ENCODE peak calls at places on chromosomes 1 and 21, in five cellular contexts. W is CD4-positive, CD25-positive, alpha-beta regulatory T cell; V is hippocampal formation; X is retina; P is effector CD4-positive, alpha-beta T cell. E is an unnamed sample.
A peak's percentile ranks its signal among the peaks of the same experiment; 100 is the strongest.

GRCh38 chr1:69994261-69994660 is 211.1 kb downstream of the LRRC40 start:
- DNase-seq in W (no peak), V (no peak), X (no peak), P (no peak), E (no peak)

GRCh38 chr1:225881081-225882007 is 836 bp downstream of the TMEM63A start:
- DNase-seq in W (peak; percentile 54), V (no peak), X (no peak), P (peak; percentile 32), E (peak; percentile 35)

GRCh38 chr1:160829766-160830165 is 32.9 kb downstream of the CD244 start:
- DNase-seq in W (no peak), V (no peak), X (no peak), P (no peak), E (no peak)

GRCh38 chr21:33578959-33579542 is 9.4 kb downstream of the DONSON start:
- DNase-seq in W (no peak), V (no peak), X (no peak), P (no peak), E (peak; percentile 4)

GRCh38 chr1:3597599-3597964 is 13.7 kb downstream of the MEGF6 start:
- DNase-seq in W (no peak), V (no peak), X (no peak), P (no peak), E (no peak)

GRCh38 chr1:1614204-1614953 is 921 bp upstream of the MIB2 start:
- DNase-seq in W (peak; percentile 56), V (no peak), X (peak; percentile 26), P (peak; percentile 52), E (peak; percentile 36)

GRCh38 chr1:37246631-37247030 is 212.3 kb upstream of the GRIK3 start:
- DNase-seq in W (no peak), V (no peak), X (no peak), P (no peak), E (no peak)

GRCh38 chr1:222196736-222197135 is 351.2 kb downstream of the HHIPL2 start:
- DNase-seq in W (no peak), V (no peak), X (no peak), P (no peak), E (no peak)

GRCh38 chr21:46097826-46098286 is at the start of gene COL6A2:
- DNase-seq in W (peak; percentile 28), V (no peak), X (peak; percentile 42), P (no peak), E (peak; percentile 24)

GRCh38 chr1:33298623-33299277 is 22.1 kb downstream of the A3GALT2 start:
- DNase-seq in W (peak; percentile 31), V (no peak), X (peak; percentile 72), P (peak; percentile 29), E (peak; percentile 18)

GRCh38 chr1:213997772-213998107 is 10.0 kb downstream of the PROX1 start:
- DNase-seq in W (no peak), V (no peak), X (no peak), P (no peak), E (no peak)

GRCh38 chr1:208121965-208122364 is 122.2 kb downstream of the PLXNA2 start:
- DNase-seq in W (no peak), V (no peak), X (no peak), P (no peak), E (no peak)

GRCh38 chr1:221016757-221017156 is 137.5 kb downstream of the HLX start:
- DNase-seq in W (no peak), V (no peak), X (no peak), P (no peak), E (no peak)

GRCh38 chr1:201904579-201904978 is 15.9 kb downstream of the SHISA4 start:
- DNase-seq in W (no peak), V (no peak), X (no peak), P (no peak), E (no peak)

E was measured in T-helper 1 cell.